ENCODE peak calls at places on chromosomes 16 and 17, in five cellular contexts. V is GM19239; G is stimulated activated CD8-positive, alpha-beta memory T cell treated with anti-CD3 and anti-CD28 coated beads, Interleukin-4, amount 100 ng/mL, for 1 hour; W is stimulated activated CD4-positive, alpha-beta T cell treated with anti-CD3 and anti-CD28 coated beads, Interleukin-4, amount 100 ng/mL, for 4 hours; I is AG04450. Q is an unnamed sample.

GRCh38 chr17:16941643-16942042 is 30.3 kb downstream of the TNFRSF13B start:
- DNase-seq in V (no peak), G (no peak), W (no peak), I (no peak), Q (no peak)

GRCh38 chr17:40490289-40490853 is 11.1 kb downstream of the TNS4 start:
- DNase-seq in V (no peak), G (no peak), W (no peak), I (peak; percentile 59), Q (no peak)

GRCh38 chr17:19713462-19713861 is 2.9 kb downstream of the SLC47A2 start:
- DNase-seq in V (no peak), G (no peak), W (no peak), I (no peak), Q (no peak)

GRCh38 chr17:33291248-33292183 is 1.6 kb downstream of the ASIC2 start:
- DNase-seq in V (no peak), G (no peak), W (no peak), I (no peak), Q (no peak)

GRCh38 chr17:79706931-79707382 is 23.8 kb upstream of the ENPP7 start:
- DNase-seq in V (no peak), G (no peak), W (no peak), I (no peak), Q (no peak)

GRCh38 chr16:79635488-79635887 is 35.0 kb upstream of the MAF start:
- DNase-seq in V (no peak), G (no peak), W (no peak), I (no peak), Q (no peak)

GRCh38 chr17:43679401-43679800 is 17.7 kb upstream of the MEOX1 start:
- DNase-seq in V (no peak), G (no peak), W (no peak), I (no peak), Q (no peak)

GRCh38 chr17:58974354-58974753 is 132.3 kb downstream of the TRIM37 start:
- DNase-seq in V (no peak), G (no peak), W (no peak), I (no peak), Q (no peak)

GRCh38 chr17:76949913-76950695 is 81.9 kb downstream of the MGAT5B start:
- DNase-seq in V (no peak), G (no peak), W (no peak), I (no peak), Q (no peak)

Q was measured in T-helper 22 cell.